ENCODE peak calls at places on chromosome 2, in eight cellular contexts. S, R, L, D, F, J, I and Q are unnamed samples.

GRCh38 chr2:206693399-206694137 is 24.6 kb downstream of the DYTN start:
- DNase-seq in L (no peak), I (peak; percentile 40), R (no peak), J (no peak), D (peak; percentile 59), F (peak; percentile 41), S (peak; percentile 29), Q (no peak)

GRCh38 chr2:12433641-12433990 is 283.1 kb upstream of the TRIB2 start:
- DNase-seq in J (no peak), F (no peak), L (no peak), R (no peak), D (no peak), S (no peak), I (no peak), Q (no peak)

GRCh38 chr2:220076734-220077133 is 449.3 kb downstream of the SLC4A3 start:
- DNase-seq in I (no peak), R (no peak), F (no peak), L (no peak), D (no peak), J (peak; percentile 16), S (no peak), Q (no peak)

GRCh38 chr2:60652822-60653315 is 99.4 kb upstream of the BCL11A start:
- DNase-seq in S (no peak), L (no peak), R (no peak), D (no peak), F (no peak), I (no peak), J (no peak), Q (no peak)

GRCh38 chr2:7792031-7792651 is 874.9 kb downstream of the RNF144A start:
- DNase-seq in S (no peak), F (peak; percentile 41), L (no peak), R (no peak), D (no peak), J (no peak), I (no peak), Q (no peak)

GRCh38 chr2:71749671-71750101 is 296.3 kb downstream of the DYSF start:
- DNase-seq in J (no peak), S (no peak), D (no peak), F (peak; percentile 42), L (no peak), R (no peak), I (no peak), Q (peak; percentile 46)

GRCh38 chr2:215654177-215654850 is 218.4 kb upstream of the FN1 start:
- DNase-seq in S (no peak), F (no peak), I (no peak), L (no peak), J (no peak), R (no peak), D (no peak), Q (peak; percentile 43)

GRCh38 chr2:48287971-48288370 is 242.0 kb upstream of the STON1 start:
- DNase-seq in R (no peak), I (no peak), D (peak; percentile 45), F (no peak), J (no peak), S (no peak), L (no peak), Q (no peak)

GRCh38 chr2:75595541-75596395 is 35.0 kb upstream of the EVA1A start:
- DNase-seq in S (no peak), R (no peak), F (no peak), I (no peak), J (no peak), D (no peak), L (no peak), Q (no peak)

GRCh38 chr2:43224571-43225092 is 1.8 kb downstream of the ZFP36L2 start:
- DNase-seq in R (peak; percentile 35), L (no peak), J (no peak), D (peak; percentile 66), F (no peak), I (no peak), S (no peak), Q (no peak)

GRCh38 chr2:19682493-19682892 is 219.3 kb downstream of the TTC32 start:
- DNase-seq in F (no peak), D (no peak), L (no peak), S (no peak), I (peak; percentile 42), J (no peak), R (no peak), Q (no peak)

GRCh38 chr2:231193216-231193615 is 5.2 kb upstream of the ARMC9 start:
- DNase-seq in D (no peak), I (no peak), F (no peak), R (no peak), J (no peak), L (no peak), S (no peak), Q (no peak)

GRCh38 chr2:231190531-231191197 is 7.8 kb upstream of the ARMC9 start:
- DNase-seq in L (no peak), I (no peak), D (no peak), S (peak; percentile 53), F (peak; percentile 77), J (no peak), R (peak; percentile 75), Q (peak; percentile 77)

GRCh38 chr2:231189171-231189530 is 9.3 kb upstream of the ARMC9 start:
- DNase-seq in J (no peak), R (no peak), D (no peak), F (peak; percentile 36), I (no peak), L (no peak), S (no peak), Q (no peak)

GRCh38 chr2:231189571-231190495 is 8.6 kb upstream of the ARMC9 start:
- DNase-seq in F (peak; percentile 88), L (no peak), J (peak; percentile 52), R (peak; percentile 62), S (peak; percentile 44), I (no peak), D (no peak), Q (peak; percentile 78)

DNA sequence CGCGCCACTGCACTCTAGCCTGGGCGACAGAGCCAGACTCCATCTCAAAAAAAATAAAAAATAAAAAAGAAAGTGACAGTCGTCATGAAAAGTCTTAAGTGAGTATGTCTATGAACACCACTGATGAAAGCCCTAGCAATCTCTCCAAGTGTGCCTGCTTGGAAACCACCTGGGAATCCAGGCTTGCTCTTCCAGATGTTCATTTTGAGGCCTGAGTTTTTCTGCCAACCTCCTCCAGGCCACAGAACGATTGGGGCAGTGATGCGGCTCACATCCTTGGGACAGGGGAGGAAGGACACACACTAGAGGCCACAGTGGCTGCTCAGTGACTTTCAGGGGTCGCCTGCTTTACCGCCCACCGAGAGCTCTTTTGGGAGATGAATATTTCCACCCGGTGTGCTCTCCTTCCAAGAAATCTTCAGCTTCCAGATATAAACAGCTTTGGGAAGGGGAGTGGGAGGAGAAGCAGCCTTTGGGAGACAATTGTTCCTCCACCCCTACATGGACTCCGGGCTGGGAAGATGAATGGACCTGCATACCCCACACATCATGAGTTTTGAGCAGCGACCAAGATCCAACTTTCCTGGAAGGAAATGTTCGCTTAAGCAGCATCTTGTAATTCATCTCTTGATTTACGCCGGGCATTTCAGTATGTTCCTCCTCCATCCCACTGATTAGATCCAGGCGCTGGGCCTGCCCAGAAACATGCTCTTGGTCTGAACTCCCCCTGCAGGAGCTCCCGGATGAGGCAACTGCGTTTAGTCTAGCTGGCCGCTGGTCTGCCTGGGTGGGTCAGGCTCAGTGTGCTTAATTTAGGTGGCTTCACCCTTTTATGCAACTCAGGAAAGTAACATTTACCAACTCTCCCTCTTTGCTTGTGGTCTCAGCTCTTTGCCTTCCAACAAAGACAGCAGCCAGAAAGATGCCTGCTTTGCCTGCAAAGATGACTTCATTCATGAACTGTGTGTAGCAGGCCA is 6.2 kb upstream of the ARMC9 start:
- DNase-seq in R (peak; percentile 72), I (peak; percentile 40), D (peak; percentile 20), F (peak; percentile 88), S (peak; percentile 62), L (no peak), J (peak; percentile 71), Q (peak; percentile 94)
- H3K27ac ChIP-seq in R (peak overlapping the region; percentile 93), I (peak overlapping the region; percentile 24), D (no peak overlapping the region), F (peak overlapping the region; percentile 71), S (peak overlapping the region; percentile 27), L (peak overlapping the region; percentile 92), J (peak overlapping the region; percentile 99), Q (peak overlapping the region; percentile 98)

GRCh38 chr2:239294571-239295054 is 106.2 kb downstream of the HDAC4 start:
- DNase-seq in I (no peak), D (no peak), J (no peak), L (no peak), R (no peak), S (peak; percentile 77), F (no peak), Q (peak; percentile 44)

GRCh38 chr2:239296020-239296932 is 104.5 kb downstream of the HDAC4 start:
- DNase-seq in J (no peak), R (no peak), D (no peak), L (no peak), I (no peak), S (no peak), F (no peak), Q (peak; percentile 10)

GRCh38 chr2:239297142-239298125 is 103.4 kb downstream of the HDAC4 start:
- DNase-seq in F (no peak), S (no peak), R (peak; percentile 11), I (no peak), D (no peak), L (no peak), J (no peak), Q (peak; percentile 13)

GRCh38 chr2:239293450-239294430 is 107.1 kb downstream of the HDAC4 start:
- DNase-seq in R (no peak), J (no peak), L (no peak), S (no peak), F (no peak), I (no peak), D (no peak), Q (peak; percentile 20)

DNA sequence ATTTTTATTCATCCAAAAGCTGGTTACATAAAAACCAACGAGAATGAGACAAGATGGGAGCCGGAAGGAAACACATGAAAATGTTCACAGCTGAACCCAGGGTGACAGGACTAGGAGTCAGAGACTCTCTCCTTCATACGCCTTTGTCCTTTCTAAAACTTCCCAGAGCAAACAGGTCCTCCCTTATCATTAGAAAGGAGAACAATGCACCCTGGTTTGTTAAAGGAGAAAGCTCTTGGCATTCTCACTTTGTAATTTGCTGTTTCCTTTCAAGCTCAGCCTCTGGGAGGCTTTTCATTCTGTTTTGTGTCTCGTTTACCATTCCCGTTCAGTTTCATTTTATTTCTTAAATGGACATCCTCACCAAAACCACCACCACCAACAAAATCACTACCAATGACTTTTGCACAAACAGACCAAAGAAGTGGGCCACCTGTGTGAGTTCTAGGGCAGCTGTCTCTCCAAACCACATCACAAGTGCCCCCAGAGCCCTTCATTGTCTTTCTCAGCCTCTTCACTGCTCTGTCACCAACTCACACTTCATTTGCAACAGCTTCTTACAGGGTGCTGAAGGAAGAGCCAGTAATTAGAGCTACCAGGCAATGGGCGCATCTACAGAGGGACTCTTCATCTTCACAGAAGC is 105.3 kb downstream of the HDAC4 start:
- DNase-seq in F (no peak), L (no peak), S (no peak), R (no peak), J (no peak), D (no peak), I (no peak), Q (no peak)
- H3K4me1 ChIP-seq in F (peaks cover 25% of the 10 kb centered on the region), L (peaks cover 15% of the 10 kb centered on the region), S (peaks cover 26% of the 10 kb centered on the region), R (peaks cover 95% of the 10 kb centered on the region), J (peaks cover 21% of the 10 kb centered on the region), D (peaks cover 16% of the 10 kb centered on the region), I (peaks cover 28% of the 10 kb centered on the region), Q (no peaks in the 10 kb centered on the region)

GRCh38 chr2:228938629-228939028 is 332.5 kb downstream of the PID1 start:
- DNase-seq in F (no peak), R (no peak), J (no peak), L (no peak), S (no peak), D (no peak), I (no peak), Q (no peak)
- H3K9me3 ChIP-seq in F (peaks cover 5% of the 10 kb centered on the region), R (peaks cover 19% of the 10 kb centered on the region), J (peaks cover 9% of the 10 kb centered on the region), L (peaks cover 17% of the 10 kb centered on the region), S (no peaks in the 10 kb centered on the region), D (no peaks in the 10 kb centered on the region), I (no peaks in the 10 kb centered on the region), Q (no peaks in the 10 kb centered on the region)

GRCh38 chr2:36513661-36514060 is 84.3 kb downstream of the FEZ2 start:
- DNase-seq in I (no peak), L (no peak), D (no peak), S (no peak), J (no peak), F (no peak), R (no peak), Q (no peak)
- H3K27ac ChIP-seq in I (no peak overlapping the region), L (no peak overlapping the region), D (no peak overlapping the region), S (no peak overlapping the region), J (no peak overlapping the region), F (no peak overlapping the region), R (no peak overlapping the region), Q (no peak overlapping the region)